ENCODE peak calls at places on chromosomes 13 and 19, in six cellular contexts. P is hepatocyte; K is GM23338; I is aorta; F is transverse colon; M is naive thymus-derived CD4-positive, alpha-beta T cell. H is an unnamed sample.

GRCh38 chr13:71621152-71622124 is 245.6 kb downstream of the DACH1 start:
- DNase-seq in I (no peak), M (no peak), K (peak; percentile 6), F (no peak), P (no peak), H (no peak)

GRCh38 chr13:29519921-29520320 is 75.6 kb downstream of the SLC7A1 start:
- DNase-seq in P (no peak), I (no peak), M (no peak), K (no peak), F (no peak), H (no peak)

GRCh38 chr13:51781246-51782022 is 22.5 kb downstream of the DHRS12 start:
- DNase-seq in P (peak; percentile 44), K (peak; percentile 74), I (no peak), F (no peak), M (no peak), H (no peak)

GRCh38 chr19:3366104-3366760 is at the start of gene NFIC:
- DNase-seq in I (peak; percentile 89), P (peak; percentile 75), M (no peak), K (peak; percentile 77), F (peak; percentile 71), H (peak; percentile 84)

GRCh38 chr13:31044658-31045620 is 112.5 kb downstream of the TEX26 start:
- DNase-seq in M (no peak), I (no peak), P (no peak), K (no peak), F (no peak), H (no peak)

GRCh38 chr19:45177817-45178261 is at the start of gene TRAPPC6A:
- DNase-seq in I (no peak), F (no peak), M (no peak), P (no peak), K (peak; percentile 64), H (no peak)

GRCh38 chr19:42433503-42434260 is 6.5 kb upstream of the LIPE start:
- DNase-seq in M (no peak), F (peak; percentile 93), K (peak; percentile 86), I (peak; percentile 77), P (peak; percentile 85), H (peak; percentile 89)

GRCh38 chr13:32448224-32448623 is 20.3 kb upstream of the N4BP2L1 start:
- DNase-seq in P (no peak), K (no peak), I (no peak), M (no peak), F (no peak), H (no peak)

GRCh38 chr19:18507021-18507726 is 14.7 kb downstream of the ELL start:
- DNase-seq in M (no peak), K (no peak), P (no peak), F (peak; percentile 63), I (no peak), H (no peak)

GRCh38 chr13:111629933-111630332 is 309.5 kb downstream of the TEX29 start:
- DNase-seq in I (no peak), K (no peak), P (no peak), F (no peak), M (no peak), H (no peak)

GRCh38 chr13:20828540-20829364 is 55.0 kb upstream of the EEF1AKMT1 start:
- DNase-seq in K (peak; percentile 87), I (no peak), F (peak; percentile 12), P (peak; percentile 64), M (no peak), H (peak; percentile 55)

GRCh38 chr13:114328034-114328433 is 13.7 kb downstream of the CHAMP1 start:
- DNase-seq in K (peak; percentile 54), F (no peak), P (no peak), M (no peak), I (no peak), H (no peak)

GRCh38 chr13:51815848-51816247 is 11.9 kb upstream of the DHRS12 start:
- DNase-seq in K (no peak), P (no peak), M (no peak), F (no peak), I (no peak), H (no peak)

GRCh38 chr13:51912091-51912490 is 50.3 kb downstream of the CCDC70 start:
- DNase-seq in I (no peak), M (no peak), K (no peak), P (no peak), F (no peak), H (no peak)

GRCh38 chr19:49301165-49301865 is 23.7 kb downstream of the SLC6A16 start:
- DNase-seq in K (peak; percentile 86), I (peak; percentile 90), F (peak; percentile 84), P (peak; percentile 71), M (peak; percentile 68), H (peak; percentile 90)

GRCh38 chr19:3977242-3978143 is 6.6 kb upstream of the DAPK3 start:
- DNase-seq in P (peak; percentile 9), K (peak; percentile 53), F (no peak), I (no peak), M (no peak), H (peak; percentile 38)

GRCh38 chr19:55118401-55118991 is 1.1 kb upstream of the PPP1R12C start:
- DNase-seq in M (no peak), I (peak; percentile 79), P (peak; percentile 55), F (peak; percentile 35), K (peak; percentile 97), H (no peak)

GRCh38 chr13:102799544-102800144 is 725 bp downstream of the BIVM start:
- DNase-seq in I (peak; percentile 60), K (peak; percentile 21), F (peak; percentile 26), M (peak; percentile 13), P (peak; percentile 43), H (peak; percentile 38)

GRCh38 chr13:63156816-63157215 is 1741.2 kb upstream of the PCDH20 start:
- DNase-seq in P (no peak), K (no peak), F (no peak), M (no peak), I (no peak), H (no peak)

GRCh38 chr19:48735031-48735615 is 5.3 kb downstream of the RASIP1 start:
- DNase-seq in M (no peak), K (peak; percentile 98), F (peak; percentile 49), P (peak; percentile 88), I (no peak), H (peak; percentile 29)

GRCh38 chr13:113921763-113922162 is 52.1 kb downstream of the C13orf46 start:
- DNase-seq in F (no peak), M (no peak), I (no peak), P (no peak), K (no peak), H (no peak)

GRCh38 chr19:29662278-29662603 is 3.0 kb upstream of the PLEKHF1 start:
- DNase-seq in M (no peak), K (no peak), P (no peak), F (no peak), I (no peak), H (no peak)

GRCh38 chr19:50894478-50895356 is 16.5 kb downstream of the KLK4 start:
- DNase-seq in K (no peak), F (no peak), I (no peak), M (no peak), P (no peak), H (no peak)

GRCh38 chr13:97241761-97242160 is 19.6 kb downstream of the MBNL2 start:
- DNase-seq in F (no peak), P (no peak), I (no peak), K (no peak), M (no peak), H (no peak)

GRCh38 chr13:112894673-112895481 is 74.1 kb upstream of the MCF2L start:
- DNase-seq in I (peak; percentile 44), K (peak; percentile 65), P (peak; percentile 41), M (no peak), F (no peak), H (no peak)
- H3K4me3 ChIP-seq in I (no peak overlapping the region), K (peak overlapping the region; percentile 70), P (peak overlapping the region; percentile 61), M (peak overlapping the region; percentile 24), F (peak overlapping the region; percentile 26), H (peak overlapping the region; percentile 52)

GRCh38 chr19:39165857-39166256 is 30.9 kb upstream of the NCCRP1 start:
- DNase-seq in M (no peak), P (no peak), K (no peak), I (no peak), F (no peak), H (no peak)

GRCh38 chr19:39164289-39164688 is 32.5 kb upstream of the NCCRP1 start:
- DNase-seq in F (no peak), I (no peak), K (no peak), M (no peak), P (no peak), H (no peak)

GRCh38 chr19:39168258-39169142 is 28.3 kb upstream of the NCCRP1 start:
- DNase-seq in K (no peak), P (no peak), M (no peak), F (no peak), I (no peak), H (no peak)

GRCh38 chr19:39167461-39168257 is 29.1 kb upstream of the NCCRP1 start:
- DNase-seq in F (peak; percentile 57), M (no peak), I (no peak), P (peak; percentile 54), K (peak; percentile 38), H (no peak)

DNA sequence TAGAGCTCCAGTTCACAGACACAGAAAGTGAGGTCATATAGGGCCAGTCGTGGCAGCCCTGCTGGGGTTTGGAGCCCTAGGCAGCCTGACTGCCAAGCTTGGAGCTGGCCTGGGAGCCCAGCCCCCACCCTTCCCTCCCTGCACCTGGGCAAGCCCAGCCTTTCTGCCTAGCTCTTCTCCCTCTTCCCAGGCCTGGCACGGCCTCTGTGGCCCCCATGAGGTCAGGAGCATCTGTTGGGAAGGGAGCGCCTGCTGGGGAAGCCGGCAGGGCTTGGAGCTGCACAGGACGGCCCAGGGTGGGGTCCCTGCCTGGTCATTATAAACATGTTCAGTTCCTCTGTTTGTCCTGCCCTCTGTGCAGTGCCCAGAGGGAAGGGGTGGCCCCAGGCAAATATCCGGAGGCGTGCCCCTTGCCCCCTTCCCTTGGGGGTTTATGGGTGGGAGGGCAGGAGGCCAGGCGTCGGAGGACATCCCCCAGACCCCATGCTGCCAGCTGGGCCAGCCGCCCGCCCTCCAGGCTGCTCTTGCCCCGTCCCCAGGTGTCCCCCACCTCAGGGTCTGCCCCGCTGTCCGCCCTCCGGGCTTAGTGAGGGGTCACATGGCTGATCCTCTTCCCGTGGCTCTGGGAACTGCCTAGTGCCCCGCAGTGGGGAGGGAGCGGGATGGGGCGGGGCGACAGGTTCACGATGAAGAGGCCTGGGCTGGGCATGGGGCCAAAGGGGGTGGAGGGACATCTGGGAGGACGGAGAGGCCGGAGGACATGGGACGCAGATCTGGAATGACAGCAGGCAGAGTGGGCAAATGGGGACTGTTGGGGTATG is 30.0 kb upstream of the NCCRP1 start:
- DNase-seq in I (no peak), P (peak; percentile 73), F (peak; percentile 88), K (no peak), M (no peak), H (peak; percentile 47)
- H3K4me1 ChIP-seq in I (no peaks in the 10 kb centered on the region), P (peaks cover 21% of the 10 kb centered on the region), F (peaks cover 18% of the 10 kb centered on the region), K (peaks cover 12% of the 10 kb centered on the region), M (no peaks in the 10 kb centered on the region), H (no peaks in the 10 kb centered on the region)

GRCh38 chr19:5800361-5801270 is 4.3 kb upstream of the NRTN start:
- DNase-seq in K (no peak), I (no peak), M (no peak), F (no peak), P (peak; percentile 5), H (no peak)
- H3K27me3 ChIP-seq in K (peaks cover 14% of the 10 kb centered on the region), I (no peaks in the 10 kb centered on the region), M (peaks cover 2% of the 10 kb centered on the region), F (peaks cover 29% of the 10 kb centered on the region), P (no peaks in the 10 kb centered on the region), H (no peaks in the 10 kb centered on the region)

GRCh38 chr19:801030-801860 is 4.0 kb downstream of the PTBP1 start:
- DNase-seq in M (no peak), P (no peak), F (peak; percentile 60), K (peak; percentile 15), I (peak; percentile 90), H (no peak)
- H3K4me3 ChIP-seq in M (peak overlapping the region; percentile 29), P (no peak overlapping the region), F (no peak overlapping the region), K (peak overlapping the region; percentile 17), I (no peak overlapping the region), H (peak overlapping the region; percentile 4)